ENCODE peak calls at places on chromosomes 6 and 20, in four cellular contexts. One of them, this sample, is unnamed.

GRCh38 chr20:32672982-32673727 is 586 bp downstream of the C20orf203 start:
- DNase-seq in brain microvascular endothelial cell: no peak
- DNase-seq in PC-9: no peak
- DNase-seq in psoas muscle: no peak
- DNase-seq in this sample: peak; percentile 62

GRCh38 chr6:92122746-92123145 is 1296.6 kb downstream of the EPHA7 start:
- DNase-seq in brain microvascular endothelial cell: no peak
- DNase-seq in PC-9: no peak
- DNase-seq in psoas muscle: no peak
- DNase-seq in this sample: no peak

GRCh38 chr6:127637830-127638229 is 60.9 kb downstream of the C6orf58 start:
- DNase-seq in brain microvascular endothelial cell: no peak
- DNase-seq in PC-9: no peak
- DNase-seq in psoas muscle: no peak
- DNase-seq in this sample: no peak

GRCh38 chr20:44009679-44009992 is 95.0 kb downstream of the TOX2 start:
- DNase-seq in brain microvascular endothelial cell: no peak
- DNase-seq in PC-9: no peak
- DNase-seq in psoas muscle: no peak
- DNase-seq in this sample: no peak

GRCh38 chr20:51637241-51637640 is 94.7 kb upstream of the NFATC2 start:
- DNase-seq in brain microvascular endothelial cell: no peak
- DNase-seq in PC-9: no peak
- DNase-seq in psoas muscle: no peak
- DNase-seq in this sample: no peak

GRCh38 chr20:24708411-24709295 is 239.2 kb downstream of the SYNDIG1 start:
- DNase-seq in brain microvascular endothelial cell: no peak
- DNase-seq in PC-9: no peak
- DNase-seq in psoas muscle: no peak
- DNase-seq in this sample: no peak

GRCh38 chr6:30990422-30991086 is 7.0 kb downstream of the MUC21 start:
- DNase-seq in brain microvascular endothelial cell: no peak
- DNase-seq in PC-9: no peak
- DNase-seq in psoas muscle: no peak
- DNase-seq in this sample: peak; percentile 47

GRCh38 chr6:17281497-17282481 is 628 bp downstream of the RBM24 start:
- DNase-seq in brain microvascular endothelial cell: peak; percentile 6
- DNase-seq in PC-9: no peak
- DNase-seq in psoas muscle: no peak
- DNase-seq in this sample: no peak

GRCh38 chr20:3400260-3401155 is 7.0 kb downstream of the DNAAF9 start:
- DNase-seq in brain microvascular endothelial cell: no peak
- DNase-seq in PC-9: no peak
- DNase-seq in psoas muscle: no peak
- DNase-seq in this sample: no peak

GRCh38 chr20:45780159-45780558 is 11.5 kb downstream of the WFDC3 start:
- DNase-seq in brain microvascular endothelial cell: no peak
- DNase-seq in PC-9: no peak
- DNase-seq in psoas muscle: no peak
- DNase-seq in this sample: no peak

GRCh38 chr20:48846516-48847492 is 19.0 kb upstream of the PREX1 start:
- DNase-seq in brain microvascular endothelial cell: no peak
- DNase-seq in PC-9: peak; percentile 5
- DNase-seq in psoas muscle: no peak
- DNase-seq in this sample: peak; percentile 95

GRCh38 chr6:85382541-85382940 is 67.3 kb upstream of the NT5E start:
- DNase-seq in brain microvascular endothelial cell: no peak
- DNase-seq in PC-9: no peak
- DNase-seq in psoas muscle: no peak
- DNase-seq in this sample: no peak

GRCh38 chr6:160992323-160993314 is 1.1 kb downstream of the MAP3K4 start:
- DNase-seq in brain microvascular endothelial cell: peak; percentile 62
- DNase-seq in PC-9: no peak
- DNase-seq in psoas muscle: no peak
- DNase-seq in this sample: peak; percentile 60

GRCh38 chr20:32240220-32240619 is 32.5 kb downstream of the POFUT1 start:
- DNase-seq in brain microvascular endothelial cell: no peak
- DNase-seq in PC-9: peak; percentile 61
- DNase-seq in psoas muscle: no peak
- DNase-seq in this sample: no peak

GRCh38 chr6:24897186-24897585 is 38.6 kb downstream of the RIPOR2 start:
- DNase-seq in brain microvascular endothelial cell: no peak
- DNase-seq in PC-9: no peak
- DNase-seq in psoas muscle: no peak
- DNase-seq in this sample: no peak

GRCh38 chr6:169034523-169035167 is 219.0 kb downstream of the THBS2 start:
- DNase-seq in brain microvascular endothelial cell: no peak
- DNase-seq in PC-9: no peak
- DNase-seq in psoas muscle: no peak
- DNase-seq in this sample: no peak

GRCh38 chr20:38218566-38218885 is 42.0 kb downstream of the KIAA1755 start:
- DNase-seq in brain microvascular endothelial cell: no peak
- DNase-seq in PC-9: no peak
- DNase-seq in psoas muscle: no peak
- DNase-seq in this sample: no peak

GRCh38 chr6:43789447-43789846 is 19.4 kb downstream of the VEGFA start:
- DNase-seq in brain microvascular endothelial cell: no peak
- DNase-seq in PC-9: no peak
- DNase-seq in psoas muscle: no peak
- DNase-seq in this sample: no peak

GRCh38 chr6:156925718-156926607 is 148.8 kb downstream of the ARID1B start:
- DNase-seq in brain microvascular endothelial cell: no peak
- DNase-seq in PC-9: peak; percentile 48
- DNase-seq in psoas muscle: no peak
- DNase-seq in this sample: no peak

GRCh38 chr6:13926378-13926777 is 1.6 kb downstream of the RNF182 start:
- DNase-seq in brain microvascular endothelial cell: no peak
- DNase-seq in PC-9: no peak
- DNase-seq in psoas muscle: no peak
- DNase-seq in this sample: no peak

GRCh38 chr20:37475258-37475657 is 45.8 kb upstream of the NNAT start:
- DNase-seq in brain microvascular endothelial cell: no peak
- DNase-seq in PC-9: no peak
- DNase-seq in psoas muscle: no peak
- DNase-seq in this sample: no peak

GRCh38 chr20:58313366-58313765 is 3.9 kb downstream of the RAB22A start:
- DNase-seq in brain microvascular endothelial cell: no peak
- DNase-seq in PC-9: no peak
- DNase-seq in psoas muscle: no peak
- DNase-seq in this sample: peak; percentile 17

GRCh38 chr20:20821496-20822260 is 109.2 kb upstream of the RALGAPA2 start:
- DNase-seq in brain microvascular endothelial cell: no peak
- DNase-seq in PC-9: no peak
- DNase-seq in psoas muscle: no peak
- DNase-seq in this sample: no peak

GRCh38 chr6:14275493-14275851 is 157.9 kb downstream of the CD83 start:
- DNase-seq in brain microvascular endothelial cell: no peak
- DNase-seq in PC-9: no peak
- DNase-seq in psoas muscle: no peak
- DNase-seq in this sample: no peak

GRCh38 chr6:99514089-99514488 is 1.1 kb downstream of the USP45 start:
- DNase-seq in brain microvascular endothelial cell: peak; percentile 15
- DNase-seq in PC-9: no peak
- DNase-seq in psoas muscle: no peak
- DNase-seq in this sample: no peak

GRCh38 chr6:134674562-134674961 is 275.3 kb downstream of the ALDH8A1 start:
- DNase-seq in brain microvascular endothelial cell: no peak
- DNase-seq in PC-9: no peak
- DNase-seq in psoas muscle: no peak
- DNase-seq in this sample: no peak

GRCh38 chr6:169370666-169371343 is 117.2 kb upstream of the THBS2 start:
- DNase-seq in brain microvascular endothelial cell: no peak
- DNase-seq in PC-9: no peak
- DNase-seq in psoas muscle: no peak
- DNase-seq in this sample: peak; percentile 5

GRCh38 chr6:90008908-90009501 is 114.7 kb downstream of the GJA10 start:
- DNase-seq in brain microvascular endothelial cell: peak; percentile 12
- DNase-seq in PC-9: no peak
- DNase-seq in psoas muscle: no peak
- DNase-seq in this sample: no peak

GRCh38 chr6:148177589-148178233 is 164.9 kb upstream of the SASH1 start:
- DNase-seq in brain microvascular endothelial cell: peak; percentile 61
- DNase-seq in PC-9: no peak
- DNase-seq in psoas muscle: peak; percentile 61
- DNase-seq in this sample: peak; percentile 47

GRCh38 chr6:151690768-151691562 is 116.5 kb upstream of the ESR1 start:
- DNase-seq in brain microvascular endothelial cell: no peak
- DNase-seq in PC-9: no peak
- DNase-seq in psoas muscle: no peak
- DNase-seq in this sample: peak; percentile 64

GRCh38 chr6:106745824-106746610 is 116.6 kb downstream of the QRSL1 start:
- DNase-seq in brain microvascular endothelial cell: no peak
- DNase-seq in PC-9: peak; percentile 98
- DNase-seq in psoas muscle: no peak
- DNase-seq in this sample: no peak

GRCh38 chr6:108742041-108742440 is 106.2 kb upstream of the ARMC2 start:
- DNase-seq in brain microvascular endothelial cell: no peak
- DNase-seq in PC-9: peak; percentile 89
- DNase-seq in psoas muscle: no peak
- DNase-seq in this sample: no peak

GRCh38 chr6:136822051-136822378 is 377 bp upstream of the PEX7 start:
- DNase-seq in brain microvascular endothelial cell: no peak
- DNase-seq in PC-9: no peak
- DNase-seq in psoas muscle: peak; percentile 27
- DNase-seq in this sample: peak; percentile 52

GRCh38 chr6:170206931-170207431 is 83.9 kb downstream of the DLL1 start:
- DNase-seq in brain microvascular endothelial cell: no peak
- DNase-seq in PC-9: no peak
- DNase-seq in psoas muscle: no peak
- DNase-seq in this sample: no peak

GRCh38 chr20:19944772-19945459 is 72.2 kb upstream of the NAA20 start:
- DNase-seq in brain microvascular endothelial cell: peak; percentile 61
- DNase-seq in PC-9: no peak
- DNase-seq in psoas muscle: no peak
- DNase-seq in this sample: peak; percentile 38

GRCh38 chr6:107731422-107732319 is 92.4 kb downstream of the SCML4 start:
- DNase-seq in brain microvascular endothelial cell: no peak
- DNase-seq in PC-9: no peak
- DNase-seq in psoas muscle: no peak
- DNase-seq in this sample: peak; percentile 50

GRCh38 chr6:47019941-47020340 is 22.2 kb downstream of the ADGRF1 start:
- DNase-seq in brain microvascular endothelial cell: no peak
- DNase-seq in PC-9: no peak
- DNase-seq in psoas muscle: no peak
- DNase-seq in this sample: no peak
- TF ChIP-seq CTCF in brain microvascular endothelial cell: no peak
- TF ChIP-seq CTCF in PC-9: no peak
- TF ChIP-seq CTCF in psoas muscle: no peak
- TF ChIP-seq CTCF in this sample: no peak

GRCh38 chr6:118080547-118080946 is 173.5 kb downstream of the SLC35F1 start:
- DNase-seq in brain microvascular endothelial cell: no peak
- DNase-seq in PC-9: no peak
- DNase-seq in psoas muscle: no peak
- DNase-seq in this sample: no peak
- TF ChIP-seq CTCF in brain microvascular endothelial cell: peak; percentile 54
- TF ChIP-seq CTCF in PC-9: no peak
- TF ChIP-seq CTCF in psoas muscle: no peak
- TF ChIP-seq CTCF in this sample: no peak

DNA sequence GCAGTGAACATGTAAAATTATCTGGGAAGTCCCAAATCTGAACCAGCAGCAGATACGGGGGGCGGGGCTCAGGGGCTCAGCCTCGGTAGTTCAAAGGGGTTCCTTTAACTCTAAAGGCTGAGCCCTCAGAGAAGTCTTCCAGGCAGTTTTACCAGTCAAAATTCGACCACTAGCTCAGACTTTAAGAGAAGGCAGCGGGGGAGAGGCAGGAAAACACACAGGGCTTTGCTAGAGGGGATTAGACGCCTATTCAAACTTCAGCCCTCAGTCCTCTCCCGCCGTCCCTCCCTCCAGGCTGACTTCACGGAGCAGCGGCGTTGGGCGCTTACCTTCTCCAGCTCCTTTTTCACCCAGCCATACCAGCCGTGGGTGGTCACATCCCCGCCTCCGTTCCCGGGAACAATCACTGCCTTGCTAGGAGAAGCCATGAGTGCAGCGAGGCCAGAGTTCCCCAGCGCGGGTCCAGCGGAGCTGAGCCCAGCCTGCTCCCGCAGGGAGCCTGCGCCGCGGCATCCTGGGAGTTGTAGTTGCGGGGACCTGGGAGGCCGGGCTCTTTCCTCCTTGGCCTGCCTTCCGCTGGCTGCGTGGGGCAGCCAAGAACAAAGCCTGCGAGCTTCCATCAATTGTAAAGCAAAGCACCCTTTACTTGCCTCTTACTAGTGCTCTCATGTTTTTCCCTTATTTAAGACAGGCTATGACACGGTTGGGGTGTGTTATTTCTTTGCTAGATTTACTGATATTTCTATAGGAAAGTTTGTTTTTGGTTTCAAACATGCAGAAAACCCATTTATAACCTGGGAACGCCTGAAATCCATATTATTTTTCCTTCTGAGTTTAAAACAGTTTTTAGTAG is at the start of gene RBBP9:
- DNase-seq in brain microvascular endothelial cell: peak; percentile 69
- DNase-seq in PC-9: peak; percentile 65
- DNase-seq in psoas muscle: peak; percentile 87
- DNase-seq in this sample: peak; percentile 86
- TF ChIP-seq CTCF in brain microvascular endothelial cell: no peak
- TF ChIP-seq CTCF in PC-9: no peak
- TF ChIP-seq CTCF in psoas muscle: no peak
- TF ChIP-seq CTCF in this sample: no peak

GRCh38 chr6:11458509-11458908 is 79.0 kb upstream of the TMEM170B start:
- DNase-seq in brain microvascular endothelial cell: no peak
- DNase-seq in PC-9: no peak
- DNase-seq in psoas muscle: no peak
- DNase-seq in this sample: no peak

GRCh38 chr6:11460837-11461661 is 76.5 kb upstream of the TMEM170B start:
- DNase-seq in brain microvascular endothelial cell: no peak
- DNase-seq in PC-9: no peak
- DNase-seq in psoas muscle: no peak
- DNase-seq in this sample: peak; percentile 49

GRCh38 chr6:11459002-11459658 is 78.4 kb upstream of the TMEM170B start:
- DNase-seq in brain microvascular endothelial cell: no peak
- DNase-seq in PC-9: no peak
- DNase-seq in psoas muscle: no peak
- DNase-seq in this sample: peak; percentile 47

GRCh38 chr6:11462742-11463414 is 74.7 kb upstream of the TMEM170B start:
- DNase-seq in brain microvascular endothelial cell: no peak
- DNase-seq in PC-9: no peak
- DNase-seq in psoas muscle: no peak
- DNase-seq in this sample: no peak

GRCh38 chr6:11460001-11460668 is 77.4 kb upstream of the TMEM170B start:
- DNase-seq in brain microvascular endothelial cell: peak; percentile 24
- DNase-seq in PC-9: no peak
- DNase-seq in psoas muscle: no peak
- DNase-seq in this sample: peak; percentile 13
- TF ChIP-seq CTCF in brain microvascular endothelial cell: peak; percentile 35
- TF ChIP-seq CTCF in PC-9: no peak
- TF ChIP-seq CTCF in psoas muscle: no peak
- TF ChIP-seq CTCF in this sample: no peak